ENCODE peak calls at places on chromosomes 2 and 18, in eight cellular contexts. I is cardiac fibroblast, J is MCF 10A, H is fibroblast of the aortic adventitia, A is IMR-90, T is endothelial cell, M is GM10248, U is MM.1S. X is an unnamed sample.

GRCh38 chr18:46939337-46939963 is 22.0 kb downstream of the KATNAL2 start:
- DNase-seq in I (peak; percentile 43), J (peak; percentile 81), H (peak; percentile 32), A (peak; percentile 66), T (no peak), M (no peak), U (no peak), X (no peak)

GRCh38 chr2:100813527-100813926 is 6.4 kb upstream of the NPAS2 start:
- DNase-seq in I (peak; percentile 89), J (peak; percentile 33), H (peak; percentile 46), A (peak; percentile 42), T (no peak), M (no peak), U (peak; percentile 46), X (no peak)

GRCh38 chr18:3250237-3251107 is 2.9 kb downstream of the MYL12A start:
- DNase-seq in I (peak; percentile 88), J (peak; percentile 50), H (peak; percentile 87), A (peak; percentile 80), T (no peak), M (no peak), U (no peak), X (no peak)

GRCh38 chr2:222357930-222358329 is 59.1 kb upstream of the PAX3 start:
- DNase-seq in I (no peak), J (no peak), H (no peak), A (no peak), T (no peak), M (no peak), U (no peak), X (no peak)

GRCh38 chr2:182911813-182912517 is 45.5 kb upstream of the FRZB start:
- DNase-seq in I (no peak), J (no peak), H (no peak), A (peak; percentile 21), T (no peak), M (no peak), U (no peak), X (no peak)

GRCh38 chr2:180110469-180110868 is 103.4 kb upstream of the CWC22 start:
- DNase-seq in I (no peak), J (no peak), H (no peak), A (no peak), T (no peak), M (no peak), U (no peak), X (no peak)

GRCh38 chr18:50429207-50429948 is 54.5 kb downstream of the SKA1 start:
- DNase-seq in I (peak; percentile 52), J (peak; percentile 46), H (peak; percentile 63), A (peak; percentile 12), T (peak; percentile 26), M (peak; percentile 38), U (peak; percentile 52), X (no peak)

GRCh38 chr18:69402219-69402989 is 1.7 kb downstream of the DOK6 start:
- DNase-seq in I (no peak), J (no peak), H (peak; percentile 2), A (no peak), T (peak; percentile 12), M (no peak), U (no peak), X (no peak)

GRCh38 chr2:171309727-171310265 is 124.0 kb downstream of the METTL8 start:
- DNase-seq in I (no peak), J (no peak), H (no peak), A (no peak), T (no peak), M (no peak), U (no peak), X (no peak)

GRCh38 chr18:11842562-11842961 is 8.7 kb upstream of the CHMP1B start:
- DNase-seq in I (no peak), J (no peak), H (no peak), A (no peak), T (no peak), M (no peak), U (no peak), X (no peak)

GRCh38 chr2:70121627-70122372 is 34.5 kb downstream of the PCBP1 start:
- DNase-seq in I (no peak), J (no peak), H (no peak), A (no peak), T (no peak), M (no peak), U (no peak), X (no peak)

GRCh38 chr2:29942711-29943110 is 21.3 kb upstream of the ALK start:
- DNase-seq in I (no peak), J (no peak), H (no peak), A (no peak), T (no peak), M (no peak), U (no peak), X (no peak)

GRCh38 chr2:21118302-21118920 is 5.4 kb upstream of the TDRD15 start:
- DNase-seq in I (peak; percentile 25), J (peak; percentile 40), H (peak; percentile 2), A (peak; percentile 14), T (peak; percentile 38), M (peak; percentile 28), U (peak; percentile 59), X (peak; percentile 67)

GRCh38 chr2:43274055-43274454 is 47.6 kb upstream of the ZFP36L2 start:
- DNase-seq in I (peak; percentile 29), J (no peak), H (no peak), A (peak; percentile 34), T (no peak), M (no peak), U (no peak), X (no peak)

GRCh38 chr2:135225781-135226180 is 173.7 kb downstream of the RAB3GAP1 start:
- DNase-seq in I (peak; percentile 43), J (no peak), H (peak; percentile 29), A (no peak), T (no peak), M (no peak), U (no peak), X (no peak)

GRCh38 chr2:33766175-33766574 is 167.1 kb upstream of the FAM98A start:
- DNase-seq in I (no peak), J (no peak), H (no peak), A (no peak), T (no peak), M (no peak), U (no peak), X (no peak)

GRCh38 chr2:239216614-239217273 is 184.1 kb downstream of the HDAC4 start:
- DNase-seq in I (no peak), J (no peak), H (no peak), A (no peak), T (no peak), M (peak; percentile 55), U (no peak), X (no peak)

GRCh38 chr18:28382215-28382879 is 205.4 kb upstream of the CDH2 start:
- DNase-seq in I (no peak), J (no peak), H (no peak), A (no peak), T (no peak), M (no peak), U (no peak), X (no peak)

GRCh38 chr18:6058941-6059340 is 163.6 kb upstream of the TMEM200C start:
- DNase-seq in I (peak; percentile 35), J (no peak), H (peak; percentile 54), A (peak; percentile 84), T (no peak), M (no peak), U (no peak), X (no peak)

GRCh38 chr18:74624491-74624890 is 26.8 kb downstream of the ZNF407 start:
- DNase-seq in I (no peak), J (no peak), H (no peak), A (no peak), T (no peak), M (no peak), U (no peak), X (no peak)

DNA sequence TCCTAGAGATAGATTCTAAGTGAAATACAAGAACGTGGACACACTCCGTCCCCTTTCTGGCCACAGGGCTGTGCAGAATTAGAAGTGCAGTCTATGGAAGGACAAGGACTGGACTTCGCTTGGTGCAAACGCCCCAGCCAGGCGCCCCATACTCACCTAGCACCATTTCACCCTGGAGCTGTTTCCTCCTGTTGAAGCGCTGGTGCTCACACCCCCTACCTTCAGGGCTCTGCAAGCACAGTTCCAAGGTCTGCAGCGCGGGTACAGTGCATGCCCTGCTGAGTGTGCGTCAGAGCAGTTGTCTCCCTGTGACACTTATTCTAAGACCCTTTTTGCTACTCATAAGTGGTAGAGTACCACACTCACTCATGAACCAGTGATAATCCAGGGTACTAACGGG is 3.0 kb downstream of the HPCAL1 start:
- DNase-seq in I (no peak), J (peak; percentile 45), H (no peak), A (no peak), T (peak; percentile 22), M (no peak), U (no peak), X (no peak)
- TF ChIP-seq CTCF in I (no peak), J (peak; percentile 11), H (peak; percentile 4), A (no peak), T (no peak), M (no peak), U (no peak), X (no peak)

DNA sequence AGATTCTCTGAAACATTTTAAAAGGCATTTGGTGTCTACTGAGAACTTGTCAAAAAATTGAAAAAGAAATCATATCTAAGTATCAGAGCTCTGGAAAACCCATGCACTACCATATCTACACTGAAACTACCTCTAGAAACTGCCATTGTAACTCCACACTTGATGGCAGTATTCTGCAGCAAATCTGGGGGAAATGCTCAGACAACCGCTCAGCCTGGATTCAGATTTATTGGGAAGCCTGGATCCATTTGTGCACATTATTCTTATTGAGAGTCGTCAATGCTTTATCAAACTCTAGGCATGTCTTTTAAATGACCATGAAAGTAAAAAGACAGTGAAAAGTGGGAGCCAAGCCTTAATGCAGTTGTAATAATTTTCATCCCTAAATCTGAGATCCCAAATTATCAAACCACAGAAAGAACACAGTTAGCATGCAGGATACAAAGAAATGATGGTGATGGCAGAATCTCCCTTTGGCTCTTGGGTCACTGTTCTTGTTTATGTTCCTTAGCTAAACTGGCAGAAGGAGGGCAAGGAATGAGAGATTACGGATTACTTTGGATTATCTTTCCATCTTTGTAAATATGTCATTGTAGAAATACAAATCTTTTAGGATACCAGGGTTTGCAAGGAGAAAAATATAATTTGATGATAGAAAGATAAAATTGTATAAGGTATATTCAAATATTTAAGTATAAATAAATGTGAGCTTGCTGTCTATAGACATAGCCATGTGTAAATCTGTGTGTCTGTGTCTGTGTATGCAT is 512.1 kb upstream of the SYT4 start:
- DNase-seq in I (peak; percentile 30), J (peak; percentile 19), H (peak; percentile 62), A (no peak), T (no peak), M (no peak), U (no peak), X (no peak)
- TF ChIP-seq CTCF in I (peak; percentile 13), J (no peak), H (peak; percentile 46), A (no peak), T (no peak), M (no peak), U (no peak), X (no peak)

DNA sequence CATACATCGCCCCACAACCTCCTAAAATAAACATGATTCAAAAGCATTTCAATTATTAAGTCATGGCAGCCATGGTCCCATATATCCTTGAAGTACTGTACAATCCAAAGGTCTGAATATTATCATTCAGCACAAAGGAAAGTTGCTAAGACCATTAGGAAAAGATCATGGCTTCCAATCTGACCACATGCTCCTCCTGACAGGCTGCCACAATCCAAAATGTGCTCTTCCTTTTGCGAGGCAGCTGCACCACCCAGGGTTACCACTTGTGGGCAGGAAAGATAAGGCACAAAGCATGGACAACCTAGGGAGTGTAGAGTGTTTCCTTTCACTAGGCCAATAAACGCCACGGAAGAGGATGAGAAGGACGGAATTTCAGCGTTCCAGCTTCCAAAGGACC is 5.4 kb downstream of the BOLA3 start:
- DNase-seq in I (no peak), J (peak; percentile 12), H (no peak), A (no peak), T (peak; percentile 27), M (no peak), U (no peak), X (no peak)
- TF ChIP-seq CTCF in I (peak; percentile 28), J (no peak), H (no peak), A (no peak), T (peak; percentile 44), M (no peak), U (peak; percentile 9), X (no peak)

GRCh38 chr18:39681061-39681460 is 2115.5 kb upstream of the CELF4 start:
- DNase-seq in I (no peak), J (no peak), H (no peak), A (no peak), T (no peak), M (no peak), U (no peak), X (no peak)
- TF ChIP-seq CTCF in I (no peak), J (no peak), H (no peak), A (no peak), T (no peak), M (no peak), U (no peak), X (no peak)